ENCODE peak calls at places on chromosomes 5 and 9, in nine cellular contexts. A, N, Z, T, Y, S, E, M and C are unnamed samples.

GRCh38 chr5:180136661-180137381 is 65.3 kb upstream of the RNF130 start:
- DNase-seq in S (no peak), E (peak), T (no peak), A (no peak), N (no peak), M (no peak), Z (no peak), Y (no peak), C (no peak)

GRCh38 chr9:128917151-128917849 is 3.5 kb upstream of the PHYHD1 start:
- DNase-seq in Z (no peak), E (peak), N (no peak), T (no peak), S (no peak), A (no peak), M (no peak), Y (no peak), C (no peak)

GRCh38 chr9:71210326-71210725 is 88.9 kb upstream of the TRPM3 start:
- DNase-seq in Y (no peak), Z (no peak), E (no peak), T (no peak), A (no peak), S (no peak), M (no peak), N (no peak), C (no peak)

GRCh38 chr5:138738399-138738798 is 14.8 kb upstream of the CTNNA1 start:
- DNase-seq in E (no peak), A (no peak), Y (no peak), Z (no peak), S (no peak), N (no peak), T (no peak), M (no peak), C (no peak)

GRCh38 chr5:78640622-78641021 is 8.0 kb downstream of the LHFPL2 start:
- DNase-seq in Z (no peak), A (no peak), Y (no peak), S (no peak), M (no peak), T (no peak), E (no peak), N (no peak), C (no peak)

GRCh38 chr5:140664018-140664352 is 719 bp upstream of the WDR55 start:
- DNase-seq in M (no peak), Y (no peak), N (no peak), T (no peak), E (no peak), S (no peak), Z (no peak), A (no peak), C (no peak)

GRCh38 chr5:161064800-161065199 is 212.8 kb upstream of the ATP10B start:
- DNase-seq in Y (no peak), E (no peak), A (peak), M (no peak), T (no peak), N (no peak), S (no peak), Z (no peak), C (no peak)

GRCh38 chr5:38548064-38548759 is 8.2 kb downstream of the LIFR start:
- DNase-seq in T (no peak), Z (no peak), M (no peak), A (no peak), N (no peak), Y (no peak), S (no peak), E (no peak), C (no peak)

GRCh38 chr9:16180546-16180945 is 627.7 kb downstream of the CCDC171 start:
- DNase-seq in S (no peak), Z (no peak), E (no peak), T (no peak), M (no peak), Y (no peak), N (no peak), A (no peak), C (no peak)

GRCh38 chr9:2210201-2210600 is 195.1 kb downstream of the SMARCA2 start:
- DNase-seq in Y (no peak), S (no peak), T (no peak), M (no peak), E (no peak), Z (no peak), N (no peak), A (no peak), C (no peak)

GRCh38 chr5:150723845-150724244 is 23.0 kb upstream of the RBM22 start:
- DNase-seq in T (no peak), E (no peak), A (no peak), N (no peak), Y (no peak), S (no peak), M (no peak), Z (no peak), C (no peak)

GRCh38 chr9:93143830-93144530 is 9.9 kb upstream of the NINJ1 start:
- DNase-seq in T (no peak), S (no peak), E (no peak), A (no peak), N (no peak), Y (peak), M (peak), Z (no peak), C (no peak)

GRCh38 chr5:78757269-78758053 is 108.9 kb upstream of the LHFPL2 start:
- DNase-seq in Y (peak), T (no peak), N (no peak), Z (no peak), M (no peak), A (no peak), E (no peak), S (peak), C (no peak)

GRCh38 chr9:76215066-76215465 is 179.2 kb downstream of the RFK start:
- DNase-seq in T (no peak), Y (no peak), S (peak), A (no peak), E (no peak), Z (no peak), N (no peak), M (no peak), C (no peak)

GRCh38 chr9:113992994-113993393 is 85.1 kb downstream of the AMBP start:
- DNase-seq in S (no peak), E (no peak), Y (no peak), M (no peak), T (no peak), N (peak), A (no peak), Z (no peak), C (no peak)

GRCh38 chr5:40480392-40480791 is 199.3 kb upstream of the PTGER4 start:
- DNase-seq in S (no peak), M (no peak), Z (no peak), Y (no peak), T (no peak), E (no peak), N (no peak), A (no peak), C (no peak)

GRCh38 chr5:59923465-59923864 is 29.9 kb upstream of the PDE4D start:
- DNase-seq in Z (no peak), A (no peak), T (peak), N (no peak), S (peak), E (no peak), Y (no peak), M (no peak), C (no peak)

GRCh38 chr9:137511758-137512463 is 38.3 kb downstream of the PNPLA7 start:
- DNase-seq in T (no peak), Y (no peak), N (no peak), S (no peak), Z (no peak), M (no peak), A (no peak), E (no peak), C (no peak)

GRCh38 chr9:119164716-119165115 is 204.5 kb downstream of the BRINP1 start:
- DNase-seq in Z (no peak), A (no peak), M (no peak), T (no peak), Y (no peak), E (no peak), N (no peak), S (no peak), C (peak)

GRCh38 chr5:134127376-134127861 is 12.9 kb downstream of the TCF7 start:
- DNase-seq in A (no peak), Z (no peak), E (no peak), M (no peak), T (no peak), N (no peak), S (no peak), Y (no peak), C (no peak)

GRCh38 chr9:109974143-109974917 is 194.3 kb downstream of the PALM2AKAP2 start:
- DNase-seq in N (no peak), S (no peak), A (no peak), E (no peak), M (no peak), T (no peak), Z (peak), Y (no peak), C (no peak)

GRCh38 chr9:106947097-106947496 is 84.1 kb downstream of the ZNF462 start:
- DNase-seq in E (no peak), A (no peak), T (no peak), S (no peak), Y (no peak), Z (no peak), N (no peak), M (no peak), C (no peak)

GRCh38 chr5:147346006-147346561 is 111.3 kb downstream of the STK32A start:
- DNase-seq in S (no peak), M (no peak), A (no peak), E (no peak), N (no peak), T (no peak), Z (no peak), Y (peak), C (no peak)

GRCh38 chr5:149217802-149218153 is 53.9 kb upstream of the AFAP1L1 start:
- DNase-seq in T (no peak), Y (no peak), A (peak), N (no peak), S (no peak), E (no peak), M (no peak), Z (no peak), C (no peak)

GRCh38 chr9:134592018-134592818 is 49.4 kb upstream of the COL5A1 start:
- DNase-seq in T (no peak), N (no peak), A (no peak), Y (no peak), Z (no peak), E (peak), M (no peak), S (peak), C (no peak)

GRCh38 chr9:93698140-93698908 is 121.9 kb downstream of the PHF2 start:
- DNase-seq in A (no peak), T (no peak), M (no peak), E (peak), S (no peak), Y (no peak), N (no peak), Z (no peak), C (no peak)

GRCh38 chr5:140246378-140247122 is 56.4 kb downstream of the PFDN1 start:
- DNase-seq in M (no peak), Z (no peak), Y (no peak), T (no peak), S (peak), E (no peak), A (no peak), N (no peak), C (no peak)

GRCh38 chr9:36436909-36437308 is 36.8 kb upstream of the RNF38 start:
- DNase-seq in M (no peak), T (no peak), N (no peak), A (peak), E (no peak), S (no peak), Y (no peak), Z (no peak), C (no peak)

GRCh38 chr9:215631-216155 is 1.0 kb downstream of the DOCK8 start:
- DNase-seq in A (no peak), Z (no peak), E (no peak), M (no peak), N (no peak), S (no peak), T (no peak), Y (no peak), C (no peak)

GRCh38 chr5:133685402-133686018 is 73.2 kb upstream of the FSTL4 start:
- DNase-seq in Z (no peak), E (peak), A (no peak), T (no peak), M (no peak), N (no peak), S (no peak), Y (no peak), C (no peak)

GRCh38 chr9:71850996-71851395 is 60.0 kb downstream of the ABHD17B start:
- DNase-seq in T (no peak), N (no peak), A (no peak), E (no peak), Z (no peak), S (no peak), M (no peak), Y (no peak), C (no peak)

GRCh38 chr9:114719290-114719689 is 37.3 kb upstream of the TEX48 start:
- DNase-seq in T (no peak), Y (no peak), S (no peak), N (no peak), A (no peak), M (no peak), E (peak), Z (no peak), C (no peak)

GRCh38 chr5:142114686-142115085 is 6.1 kb downstream of the NDFIP1 start:
- DNase-seq in T (no peak), Y (no peak), E (no peak), S (no peak), M (no peak), N (no peak), Z (no peak), A (no peak), C (no peak)